ENCODE peak calls at places on chromosomes 11 and 22, in six cellular contexts. One of them, this sample, is unnamed.

GRCh38 chr11:121372671-121373429 is 79.3 kb upstream of the SORL1 start:
- DNase-seq in cardiac muscle cell: no peak
- DNase-seq in IMR-90: no peak
- DNase-seq in lower lobe of right lung: no peak
- DNase-seq in HAP-1: no peak
- DNase-seq in CD8-positive, alpha-beta T cell: no peak
- DNase-seq in this sample: no peak

GRCh38 chr11:23570828-23571227 is 710.6 kb upstream of the CCDC179 start:
- DNase-seq in cardiac muscle cell: no peak
- DNase-seq in lower lobe of right lung: no peak
- DNase-seq in HAP-1: no peak
- DNase-seq in CD8-positive, alpha-beta T cell: no peak
- DNase-seq in IMR-90: peak; percentile 36
- DNase-seq in this sample: no peak

GRCh38 chr22:45001653-45002052 is 8.2 kb downstream of the PHF21B start:
- DNase-seq in HAP-1: no peak
- DNase-seq in IMR-90: no peak
- DNase-seq in cardiac muscle cell: no peak
- DNase-seq in lower lobe of right lung: no peak
- DNase-seq in CD8-positive, alpha-beta T cell: no peak
- DNase-seq in this sample: no peak

GRCh38 chr11:94077568-94078293 is 50.9 kb upstream of the PANX1 start:
- DNase-seq in CD8-positive, alpha-beta T cell: no peak
- DNase-seq in HAP-1: no peak
- DNase-seq in IMR-90: no peak
- DNase-seq in lower lobe of right lung: peak; percentile 63
- DNase-seq in cardiac muscle cell: peak; percentile 22
- DNase-seq in this sample: no peak

GRCh38 chr22:43088979-43089717 is at the start of gene TTLL1:
- DNase-seq in cardiac muscle cell: peak; percentile 91
- DNase-seq in lower lobe of right lung: peak; percentile 95
- DNase-seq in HAP-1: peak; percentile 86
- DNase-seq in CD8-positive, alpha-beta T cell: peak; percentile 87
- DNase-seq in IMR-90: peak; percentile 75
- DNase-seq in this sample: peak; percentile 95

GRCh38 chr22:28143206-28143605 is 224.2 kb upstream of the PITPNB start:
- DNase-seq in lower lobe of right lung: no peak
- DNase-seq in IMR-90: no peak
- DNase-seq in CD8-positive, alpha-beta T cell: no peak
- DNase-seq in cardiac muscle cell: no peak
- DNase-seq in HAP-1: no peak
- DNase-seq in this sample: no peak

GRCh38 chr22:20552450-20552894 is 45.1 kb downstream of the MED15 start:
- DNase-seq in IMR-90: peak; percentile 42
- DNase-seq in HAP-1: no peak
- DNase-seq in lower lobe of right lung: no peak
- DNase-seq in CD8-positive, alpha-beta T cell: no peak
- DNase-seq in cardiac muscle cell: peak; percentile 14
- DNase-seq in this sample: peak; percentile 95

GRCh38 chr22:41146573-41146972 is 54.2 kb downstream of the EP300 start:
- DNase-seq in CD8-positive, alpha-beta T cell: no peak
- DNase-seq in HAP-1: no peak
- DNase-seq in IMR-90: no peak
- DNase-seq in cardiac muscle cell: peak; percentile 10
- DNase-seq in lower lobe of right lung: no peak
- DNase-seq in this sample: no peak

GRCh38 chr11:120125005-120125404 is 12.9 kb downstream of the TRIM29 start:
- DNase-seq in IMR-90: peak; percentile 25
- DNase-seq in HAP-1: no peak
- DNase-seq in lower lobe of right lung: peak; percentile 25
- DNase-seq in CD8-positive, alpha-beta T cell: no peak
- DNase-seq in cardiac muscle cell: no peak
- DNase-seq in this sample: peak; percentile 57

GRCh38 chr11:456533-456932 is 6.5 kb downstream of the PTDSS2 start:
- DNase-seq in HAP-1: peak; percentile 10
- DNase-seq in CD8-positive, alpha-beta T cell: peak; percentile 67
- DNase-seq in lower lobe of right lung: no peak
- DNase-seq in cardiac muscle cell: no peak
- DNase-seq in IMR-90: no peak
- DNase-seq in this sample: peak; percentile 16

GRCh38 chr11:64245797-64246623 is 733 bp downstream of the PPP1R14B start:
- DNase-seq in CD8-positive, alpha-beta T cell: peak; percentile 81
- DNase-seq in lower lobe of right lung: peak; percentile 76
- DNase-seq in HAP-1: peak; percentile 11
- DNase-seq in cardiac muscle cell: peak; percentile 79
- DNase-seq in IMR-90: peak; percentile 91
- DNase-seq in this sample: peak; percentile 82
- H3K4me1 ChIP-seq in CD8-positive, alpha-beta T cell: peaks cover 36% of the 10 kb centered on the region
- H3K4me1 ChIP-seq in lower lobe of right lung: peaks cover 41% of the 10 kb centered on the region
- H3K4me1 ChIP-seq in HAP-1: peaks cover 20% of the 10 kb centered on the region
- H3K4me1 ChIP-seq in cardiac muscle cell: peaks cover 5% of the 10 kb centered on the region
- H3K4me1 ChIP-seq in IMR-90: peaks cover 9% of the 10 kb centered on the region
- H3K4me1 ChIP-seq in this sample: peaks cover 31% of the 10 kb centered on the region

GRCh38 chr11:130448039-130448415 is 418 bp upstream of the ADAMTS15 start:
- DNase-seq in IMR-90: no peak
- DNase-seq in HAP-1: no peak
- DNase-seq in cardiac muscle cell: no peak
- DNase-seq in lower lobe of right lung: no peak
- DNase-seq in CD8-positive, alpha-beta T cell: no peak
- DNase-seq in this sample: no peak

GRCh38 chr11:130449246-130449990 is 973 bp downstream of the ADAMTS15 start:
- DNase-seq in CD8-positive, alpha-beta T cell: no peak
- DNase-seq in cardiac muscle cell: peak; percentile 28
- DNase-seq in HAP-1: no peak
- DNase-seq in IMR-90: no peak
- DNase-seq in lower lobe of right lung: no peak
- DNase-seq in this sample: no peak

GRCh38 chr11:130451261-130452019 is 3.0 kb downstream of the ADAMTS15 start:
- DNase-seq in cardiac muscle cell: peak; percentile 74
- DNase-seq in lower lobe of right lung: no peak
- DNase-seq in IMR-90: peak; percentile 74
- DNase-seq in CD8-positive, alpha-beta T cell: no peak
- DNase-seq in HAP-1: no peak
- DNase-seq in this sample: peak; percentile 55

GRCh38 chr11:130448416-130449068 is at the start of gene ADAMTS15:
- DNase-seq in HAP-1: peak; percentile 87
- DNase-seq in CD8-positive, alpha-beta T cell: no peak
- DNase-seq in IMR-90: peak; percentile 84
- DNase-seq in cardiac muscle cell: peak; percentile 95
- DNase-seq in lower lobe of right lung: peak; percentile 89
- DNase-seq in this sample: peak; percentile 93

GRCh38 chr11:130449996-130450419 is 1.6 kb downstream of the ADAMTS15 start:
- DNase-seq in HAP-1: no peak
- DNase-seq in IMR-90: peak; percentile 82
- DNase-seq in cardiac muscle cell: peak; percentile 94
- DNase-seq in CD8-positive, alpha-beta T cell: no peak
- DNase-seq in lower lobe of right lung: peak; percentile 81
- DNase-seq in this sample: peak; percentile 93
- H3K4me3 ChIP-seq in HAP-1: no peak overlapping the region
- H3K4me3 ChIP-seq in IMR-90: peak overlapping the region; percentile 81
- H3K4me3 ChIP-seq in cardiac muscle cell: peak overlapping the region; percentile 59
- H3K4me3 ChIP-seq in CD8-positive, alpha-beta T cell: no peak overlapping the region
- H3K4me3 ChIP-seq in lower lobe of right lung: peak overlapping the region; percentile 65
- H3K4me3 ChIP-seq in this sample: peak overlapping the region; percentile 76

DNA sequence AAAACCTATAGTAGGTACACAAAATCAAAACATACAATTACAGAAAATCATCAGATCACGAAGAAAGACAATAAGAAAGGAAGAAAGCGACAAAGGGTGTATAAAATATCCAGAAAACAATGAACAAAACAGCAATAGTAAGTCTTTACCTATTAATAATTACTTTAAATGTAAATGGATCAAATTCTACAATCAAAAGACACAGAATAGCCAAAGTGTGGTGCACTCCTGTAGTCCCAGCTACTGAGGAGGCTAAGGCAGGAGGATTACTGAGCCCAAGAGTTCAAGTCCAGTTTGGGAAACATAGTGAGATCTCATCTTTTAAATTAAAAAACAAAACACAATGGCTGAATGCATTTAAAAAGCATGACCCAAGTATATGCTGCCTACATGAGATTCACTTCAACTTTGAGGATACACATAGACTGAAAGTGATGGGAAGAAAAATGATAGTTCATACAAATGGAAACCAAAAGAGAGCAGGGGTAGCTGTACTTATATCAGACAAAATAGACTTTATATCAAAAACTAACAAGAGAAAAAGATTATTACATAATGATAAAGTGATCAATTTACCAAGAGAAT is 40.6 kb downstream of the ASCL2 start:
- DNase-seq in cardiac muscle cell: no peak
- DNase-seq in IMR-90: no peak
- DNase-seq in CD8-positive, alpha-beta T cell: no peak
- DNase-seq in lower lobe of right lung: no peak
- DNase-seq in HAP-1: no peak
- DNase-seq in this sample: no peak
- H3K4me1 ChIP-seq in cardiac muscle cell: no peaks in the 10 kb centered on the region
- H3K4me1 ChIP-seq in IMR-90: no peaks in the 10 kb centered on the region
- H3K4me1 ChIP-seq in CD8-positive, alpha-beta T cell: no peaks in the 10 kb centered on the region
- H3K4me1 ChIP-seq in lower lobe of right lung: peaks cover 1% of the 10 kb centered on the region
- H3K4me1 ChIP-seq in HAP-1: no peaks in the 10 kb centered on the region
- H3K4me1 ChIP-seq in this sample: no peaks in the 10 kb centered on the region

DNA sequence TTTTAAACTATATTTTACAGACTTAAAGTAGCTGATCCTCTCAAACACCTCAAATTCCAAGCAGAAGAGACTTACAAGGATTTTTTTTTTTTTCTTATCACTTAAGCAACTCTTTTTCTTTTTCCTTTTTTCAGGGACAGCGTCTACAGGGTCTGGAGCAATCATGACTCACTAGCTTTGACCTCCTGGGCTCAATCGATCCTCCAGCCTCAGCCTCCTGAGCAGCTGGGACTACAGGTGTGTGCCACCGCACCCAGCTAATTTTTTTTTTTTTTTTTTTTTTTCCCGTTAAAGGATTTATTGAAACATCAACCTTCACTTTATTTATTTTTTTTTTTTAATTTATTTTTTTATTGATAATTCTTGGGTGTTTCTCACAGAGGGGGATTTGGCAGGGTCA is 4.5 kb upstream of the MACROD1 start:
- DNase-seq in lower lobe of right lung: no peak
- DNase-seq in IMR-90: no peak
- DNase-seq in HAP-1: no peak
- DNase-seq in cardiac muscle cell: no peak
- DNase-seq in CD8-positive, alpha-beta T cell: no peak
- DNase-seq in this sample: no peak
- H3K4me3 ChIP-seq in lower lobe of right lung: no peak overlapping the region
- H3K4me3 ChIP-seq in IMR-90: no peak overlapping the region
- H3K4me3 ChIP-seq in HAP-1: no peak overlapping the region
- H3K4me3 ChIP-seq in cardiac muscle cell: no peak overlapping the region
- H3K4me3 ChIP-seq in CD8-positive, alpha-beta T cell: no peak overlapping the region
- H3K4me3 ChIP-seq in this sample: no peak overlapping the region

DNA sequence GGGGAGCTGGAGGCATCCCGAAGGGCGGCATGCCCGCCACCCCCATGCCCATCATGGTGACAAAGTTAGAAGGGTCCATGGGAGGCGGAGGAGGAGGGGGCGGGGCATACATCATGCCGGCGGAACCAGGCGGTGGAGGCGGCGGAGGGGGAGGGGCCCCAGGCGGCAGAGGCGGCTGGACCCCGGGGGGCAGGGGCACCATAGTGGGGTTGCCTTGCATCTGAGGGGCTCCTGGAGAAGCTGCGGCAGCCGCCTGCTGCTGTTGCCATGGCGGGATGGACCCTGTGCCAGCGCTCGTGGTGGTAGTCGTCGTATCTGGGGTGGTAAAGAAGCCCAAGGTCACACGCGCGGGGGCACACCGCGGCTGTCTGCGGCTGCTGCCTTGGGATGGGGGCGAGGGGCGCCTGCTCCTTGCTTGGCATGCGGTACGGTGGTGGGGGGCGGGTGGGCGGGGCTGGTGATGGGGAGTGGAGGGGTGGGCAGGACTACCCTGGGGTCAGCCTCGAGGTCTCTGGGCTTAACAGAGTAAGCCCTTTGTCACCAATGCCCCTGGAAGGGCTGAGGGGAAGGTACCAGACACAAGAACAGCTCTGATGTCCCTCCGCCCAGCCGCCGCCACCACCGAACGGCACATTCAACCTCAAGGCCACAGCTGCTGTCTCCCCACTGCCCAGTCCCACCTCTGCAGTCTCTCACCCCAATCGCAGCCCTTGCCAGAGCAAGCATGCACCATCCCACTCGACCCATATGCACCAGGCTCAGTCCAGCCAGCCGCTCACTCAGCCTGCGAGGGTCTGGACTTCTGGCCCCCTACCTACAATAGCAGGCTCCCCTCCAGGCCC is 6.3 kb upstream of the PYGM start:
- DNase-seq in lower lobe of right lung: no peak
- DNase-seq in cardiac muscle cell: no peak
- DNase-seq in IMR-90: no peak
- DNase-seq in CD8-positive, alpha-beta T cell: no peak
- DNase-seq in HAP-1: no peak
- DNase-seq in this sample: no peak
- H3K4me1 ChIP-seq in lower lobe of right lung: peaks cover 35% of the 10 kb centered on the region
- H3K4me1 ChIP-seq in cardiac muscle cell: peaks cover 33% of the 10 kb centered on the region
- H3K4me1 ChIP-seq in IMR-90: peaks cover 13% of the 10 kb centered on the region
- H3K4me1 ChIP-seq in CD8-positive, alpha-beta T cell: peaks cover 95% of the 10 kb centered on the region
- H3K4me1 ChIP-seq in HAP-1: no peaks in the 10 kb centered on the region
- H3K4me1 ChIP-seq in this sample: peaks cover 38% of the 10 kb centered on the region

GRCh38 chr11:69496631-69497220 is 15.3 kb downstream of the LINC01488 start:
- DNase-seq in IMR-90: peak; percentile 70
- DNase-seq in lower lobe of right lung: no peak
- DNase-seq in cardiac muscle cell: no peak
- DNase-seq in CD8-positive, alpha-beta T cell: no peak
- DNase-seq in HAP-1: no peak
- DNase-seq in this sample: peak; percentile 22
- H3K4me3 ChIP-seq in IMR-90: no peak overlapping the region
- H3K4me3 ChIP-seq in lower lobe of right lung: no peak overlapping the region
- H3K4me3 ChIP-seq in cardiac muscle cell: no peak overlapping the region
- H3K4me3 ChIP-seq in CD8-positive, alpha-beta T cell: no peak overlapping the region
- H3K4me3 ChIP-seq in HAP-1: no peak overlapping the region
- H3K4me3 ChIP-seq in this sample: no peak overlapping the region

GRCh38 chr11:82892611-82893169 is 7.5 kb downstream of the PRCP start:
- DNase-seq in IMR-90: no peak
- DNase-seq in lower lobe of right lung: no peak
- DNase-seq in HAP-1: no peak
- DNase-seq in CD8-positive, alpha-beta T cell: no peak
- DNase-seq in cardiac muscle cell: no peak
- DNase-seq in this sample: no peak
- H3K4me1 ChIP-seq in IMR-90: no peaks in the 10 kb centered on the region
- H3K4me1 ChIP-seq in lower lobe of right lung: peaks cover 26% of the 10 kb centered on the region
- H3K4me1 ChIP-seq in HAP-1: peaks cover 34% of the 10 kb centered on the region
- H3K4me1 ChIP-seq in CD8-positive, alpha-beta T cell: no peaks in the 10 kb centered on the region
- H3K4me1 ChIP-seq in cardiac muscle cell: no peaks in the 10 kb centered on the region
- H3K4me1 ChIP-seq in this sample: peaks cover 18% of the 10 kb centered on the region

GRCh38 chr22:50528682-50529415 is 963 bp downstream of the TYMP start:
- DNase-seq in IMR-90: no peak
- DNase-seq in HAP-1: no peak
- DNase-seq in cardiac muscle cell: no peak
- DNase-seq in lower lobe of right lung: peak; percentile 64
- DNase-seq in CD8-positive, alpha-beta T cell: peak; percentile 12
- DNase-seq in this sample: peak; percentile 62
- H3K4me3 ChIP-seq in IMR-90: no peak overlapping the region
- H3K4me3 ChIP-seq in HAP-1: no peak overlapping the region
- H3K4me3 ChIP-seq in cardiac muscle cell: no peak overlapping the region
- H3K4me3 ChIP-seq in lower lobe of right lung: peak overlapping the region; percentile 79
- H3K4me3 ChIP-seq in CD8-positive, alpha-beta T cell: no peak overlapping the region
- H3K4me3 ChIP-seq in this sample: peak overlapping the region; percentile 86

DNA sequence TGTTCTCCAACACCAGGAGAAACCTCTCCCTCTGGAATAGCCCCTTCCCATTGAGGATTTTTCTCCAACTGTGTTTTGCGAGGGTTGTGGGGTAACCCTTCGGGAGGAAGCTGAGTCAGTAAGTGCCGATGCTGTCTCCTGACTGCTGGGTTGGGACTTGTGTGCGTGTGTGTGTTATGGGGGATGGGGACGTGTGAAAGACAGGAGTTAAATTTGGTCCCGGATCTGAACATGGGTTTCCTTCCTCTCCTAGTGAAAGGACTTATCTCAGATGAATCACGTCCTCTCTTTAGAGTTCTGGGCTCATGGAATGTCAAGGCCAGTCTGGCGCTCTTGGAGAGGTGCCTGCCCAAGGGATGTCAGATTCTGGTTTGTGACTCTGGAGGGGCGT is 33.3 kb downstream of the KIAA1671 start:
- DNase-seq in HAP-1: no peak
- DNase-seq in CD8-positive, alpha-beta T cell: no peak
- DNase-seq in IMR-90: peak; percentile 10
- DNase-seq in cardiac muscle cell: peak; percentile 96
- DNase-seq in lower lobe of right lung: no peak
- DNase-seq in this sample: peak; percentile 74
- H3K4me1 ChIP-seq in HAP-1: no peaks in the 10 kb centered on the region
- H3K4me1 ChIP-seq in CD8-positive, alpha-beta T cell: peaks cover 7% of the 10 kb centered on the region
- H3K4me1 ChIP-seq in IMR-90: no peaks in the 10 kb centered on the region
- H3K4me1 ChIP-seq in cardiac muscle cell: no peaks in the 10 kb centered on the region
- H3K4me1 ChIP-seq in lower lobe of right lung: peaks cover 28% of the 10 kb centered on the region
- H3K4me1 ChIP-seq in this sample: peaks cover 76% of the 10 kb centered on the region

This sample was measured in heart left ventricle.